ENCODE peak calls at places on chromosomes 7 and 10, in four cellular contexts. J is PC-9, Q is left ventricle myocardium inferior, M is colonic mucosa. X is an unnamed sample. For H3K4me1 and H3K27me3, the result is how much of the 10 kb centered on the place peaks cover.

GRCh38 chr10:101879456-101880189 is 36.0 kb upstream of the KCNIP2 start:
- DNase-seq in J (peak), Q (no peak), M (no peak), X (no peak)

GRCh38 chr7:115618676-115619075 is 411.9 kb downstream of the TFEC start:
- DNase-seq in J (no peak), Q (no peak), M (no peak), X (no peak)

GRCh38 chr7:106153891-106154449 is 41.9 kb upstream of the SYPL1 start:
- DNase-seq in J (peak), Q (peak), M (peak), X (peak)

GRCh38 chr10:122642726-122643605 is 56.7 kb downstream of the C10orf120 start:
- DNase-seq in J (no peak), Q (no peak), M (no peak), X (no peak)

GRCh38 chr10:8297951-8298350 is 243.5 kb downstream of the GATA3 start:
- DNase-seq in J (no peak), Q (no peak), M (no peak), X (no peak)

GRCh38 chr7:16747095-16747494 is 6.5 kb upstream of the TSPAN13 start:
- DNase-seq in J (no peak), Q (peak), M (no peak), X (no peak)

GRCh38 chr7:80106498-80107113 is 28.0 kb upstream of the GNAI1 start:
- DNase-seq in J (no peak), Q (no peak), M (no peak), X (no peak)

GRCh38 chr7:108308276-108308675 is 148.0 kb downstream of the NRCAM start:
- DNase-seq in J (no peak), Q (no peak), M (no peak), X (no peak)

GRCh38 chr7:7751243-7752092 is 33.1 kb upstream of the RPA3 start:
- DNase-seq in J (no peak), Q (no peak), M (peak), X (no peak)

GRCh38 chr10:108591417-108591816 is 1331.9 kb downstream of the XPNPEP1 start:
- DNase-seq in J (no peak), Q (no peak), M (no peak), X (no peak)

GRCh38 chr7:155814569-155815276 is 2.5 kb upstream of the SHH start:
- DNase-seq in J (peak), Q (no peak), M (no peak), X (no peak)

GRCh38 chr7:124152859-124153692 is 120.2 kb upstream of the TMEM229A start:
- DNase-seq in J (peak), Q (no peak), M (no peak), X (no peak)

GRCh38 chr10:108852211-108852610 is 1071.1 kb downstream of the XPNPEP1 start:
- DNase-seq in J (no peak), Q (no peak), M (no peak), X (no peak)

GRCh38 chr10:129546106-129546505 is 79.1 kb downstream of the MGMT start:
- DNase-seq in J (no peak), Q (no peak), M (no peak), X (no peak)

GRCh38 chr7:128853691-128854298 is 8.9 kb upstream of the ATP6V1F start:
- DNase-seq in J (no peak), Q (no peak), M (no peak), X (no peak)

GRCh38 chr10:84820121-84820520 is 491.7 kb downstream of the CCSER2 start:
- DNase-seq in J (no peak), Q (no peak), M (no peak), X (no peak)

GRCh38 chr7:45401851-45402250 is 172.3 kb upstream of the ADCY1 start:
- DNase-seq in J (no peak), Q (no peak), M (no peak), X (no peak)

GRCh38 chr7:80816806-80817205 is 102.0 kb downstream of the SEMA3C start:
- DNase-seq in J (no peak), Q (no peak), M (no peak), X (no peak)

GRCh38 chr10:63129888-63130287 is 3.2 kb upstream of the NRBF2 start:
- DNase-seq in J (no peak), Q (no peak), M (no peak), X (no peak)

GRCh38 chr7:77714195-77714594 is 17.9 kb downstream of the RSBN1L start:
- DNase-seq in J (no peak), Q (no peak), M (no peak), X (no peak)

GRCh38 chr10:45000764-45001381 is at the start of gene ZNF22:
- DNase-seq in J (peak), Q (peak), M (peak), X (peak)

GRCh38 chr10:33863347-33863746 is 528.9 kb upstream of the NRP1 start:
- DNase-seq in J (no peak), Q (no peak), M (no peak), X (no peak)

GRCh38 chr10:5618829-5619228 is 47.6 kb downstream of the ASB13 start:
- DNase-seq in J (no peak), Q (peak), M (no peak), X (peak)

GRCh38 chr7:159153511-159153910 is 8.8 kb upstream of the VIPR2 start:
- DNase-seq in J (no peak), Q (no peak), M (no peak), X (no peak)

GRCh38 chr10:114437456-114438292 is 33.4 kb upstream of the AFAP1L2 start:
- DNase-seq in J (no peak), Q (no peak), M (no peak), X (no peak)

GRCh38 chr7:36639826-36640225 is 84.5 kb downstream of the AOAH start:
- DNase-seq in J (no peak), Q (no peak), M (no peak), X (no peak)

GRCh38 chr7:36644625-36645422 is 79.5 kb downstream of the AOAH start:
- DNase-seq in J (no peak), Q (no peak), M (no peak), X (no peak)

GRCh38 chr7:36640682-36641081 is 83.6 kb downstream of the AOAH start:
- DNase-seq in J (no peak), Q (no peak), M (no peak), X (no peak)

GRCh38 chr7:36642414-36642813 is 81.9 kb downstream of the AOAH start:
- DNase-seq in J (no peak), Q (no peak), M (no peak), X (no peak)

DNA sequence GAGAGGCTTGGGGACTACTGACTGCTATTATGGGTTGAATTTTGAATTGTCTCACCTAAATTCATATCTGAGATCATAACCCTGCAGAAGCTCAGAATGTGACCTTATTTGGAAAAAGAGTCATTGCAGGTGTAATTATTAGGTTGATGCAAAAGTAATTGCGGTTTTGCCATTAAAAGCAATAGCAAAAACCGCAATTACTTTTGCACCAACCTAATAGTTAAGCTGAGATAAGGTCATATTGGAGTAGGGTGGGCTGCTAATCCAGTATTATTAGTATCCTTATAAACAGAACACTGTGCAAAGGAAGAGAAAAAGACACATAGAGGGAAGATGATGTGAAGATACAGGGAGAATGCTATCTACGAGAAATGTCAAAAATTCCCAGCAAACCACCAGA is 82.3 kb downstream of the AOAH start:
- DNase-seq in J (no peak), Q (no peak), M (no peak), X (no peak)
- H3K4me1 ChIP-seq in J (under half), Q (under half), M (under half), X (under half)

GRCh38 chr7:33760146-33760545 is 145.2 kb upstream of the BMPER start:
- DNase-seq in J (no peak), Q (no peak), M (no peak), X (no peak)
- H3K27ac ChIP-seq in J (no peak), Q (no peak), M (no peak), X (no peak)

DNA sequence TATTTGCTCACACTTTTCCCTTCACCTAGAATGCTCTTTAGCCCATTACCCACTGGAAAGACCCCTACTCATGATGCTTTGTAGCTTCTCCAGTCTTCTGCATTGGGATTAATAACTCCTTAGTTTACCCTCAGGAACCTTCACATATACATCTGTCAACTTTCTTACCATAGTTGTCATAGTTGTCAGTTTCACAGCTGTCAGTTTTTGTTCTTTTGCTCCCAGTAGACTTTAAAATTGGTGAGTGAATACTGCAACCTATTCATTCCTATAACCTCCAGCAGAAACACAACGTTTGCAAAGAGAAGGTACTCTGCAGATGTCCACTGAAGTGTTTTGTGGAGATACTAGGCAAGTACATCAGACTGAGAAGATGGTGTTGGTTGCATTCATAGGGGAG is 2.6 kb downstream of the PON1 start:
- DNase-seq in J (no peak), Q (no peak), M (no peak), X (no peak)
- H3K27me3 ChIP-seq in J (under half), Q (under half), M (under half), X (under half)

DNA sequence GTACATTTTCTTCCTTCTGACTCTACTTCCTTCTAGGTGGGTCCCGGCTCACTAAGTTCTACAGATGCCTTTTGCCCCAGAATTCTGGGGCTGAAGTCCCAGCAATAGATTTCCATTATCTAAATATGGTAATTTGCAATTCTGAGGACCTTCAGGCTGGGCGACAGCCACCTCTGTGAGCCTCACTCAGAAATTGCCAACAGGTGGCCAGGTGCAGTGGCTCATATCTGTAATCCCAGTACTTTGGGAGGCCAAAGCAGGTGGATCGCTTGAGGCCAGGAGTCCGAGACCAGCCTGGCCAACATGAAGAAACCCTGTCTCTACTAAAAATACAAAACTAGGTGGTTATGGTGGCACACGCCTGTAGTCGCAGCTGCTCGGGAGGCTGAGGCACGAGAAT is 23.7 kb downstream of the CREM start:
- DNase-seq in J (no peak), Q (no peak), M (no peak), X (no peak)
- H3K4me1 ChIP-seq in J (under half), Q (under half), M (under half), X (under half)

GRCh38 chr7:98387136-98387535 is 13.8 kb downstream of the BAIAP2L1 start:
- DNase-seq in J (no peak), Q (no peak), M (no peak), X (no peak)
- H3K27ac ChIP-seq in J (no peak), Q (no peak), M (no peak), X (no peak)

X was measured in aorta.